ENCODE peak calls at places on chromosome 18, in ten cellular contexts. T is A549, Q is sigmoid colon, A is transverse colon, Y is thyroid gland, L is heart left ventricle, E is suprapubic skin, U is vagina, K is breast epithelium, D is tibial nerve. I is an unnamed sample.
A peak's percentile ranks its signal among the peaks of the same experiment; 100 is the strongest.

GRCh38 chr18:73791081-73791480 is 356.6 kb downstream of the FBXO15 start:
- DNase-seq in Y (no peak), K (no peak), T (no peak), D (no peak), Q (no peak), A (no peak), E (no peak), L (no peak), U (no peak), I (no peak)

GRCh38 chr18:3321133-3321812 is 59.3 kb downstream of the MYL12B start:
- DNase-seq in Q (no peak), L (no peak), A (no peak), Y (peak; percentile 40), T (peak; percentile 70), E (no peak), U (no peak), K (no peak), D (no peak), I (peak; percentile 88)

GRCh38 chr18:42969366-42969765 is 146.1 kb downstream of the RIT2 start:
- DNase-seq in Y (no peak), D (no peak), E (no peak), T (no peak), K (no peak), U (no peak), L (no peak), A (no peak), Q (no peak), I (no peak)

GRCh38 chr18:41323044-41323443 is 632.0 kb upstream of the PIK3C3 start:
- DNase-seq in Q (no peak), A (no peak), E (no peak), U (no peak), Y (no peak), L (no peak), T (no peak), D (no peak), K (no peak), I (no peak)

GRCh38 chr18:79899609-79900435 is 51.6 kb downstream of the SLC66A2 start:
- DNase-seq in K (no peak), U (no peak), A (peak; percentile 6), Q (peak; percentile 46), Y (no peak), E (peak; percentile 62), T (no peak), D (no peak), L (no peak), I (no peak)

GRCh38 chr18:49959176-49959575 is 145.8 kb upstream of the ACAA2 start:
- DNase-seq in L (no peak), A (no peak), U (no peak), K (no peak), T (no peak), Y (no peak), Q (no peak), E (no peak), D (no peak), I (no peak)

GRCh38 chr18:22113144-22113813 is 56.1 kb upstream of the GATA6 start:
- DNase-seq in Q (no peak), L (peak; percentile 77), E (no peak), A (peak; percentile 63), Y (peak; percentile 5), U (no peak), D (no peak), K (no peak), T (no peak), I (peak; percentile 85)

GRCh38 chr18:60162390-60162789 is 210.2 kb downstream of the MC4R start:
- DNase-seq in T (no peak), U (no peak), E (no peak), Y (no peak), Q (no peak), K (no peak), A (no peak), L (no peak), D (no peak), I (no peak)

GRCh38 chr18:62522510-62523254 is at the start of gene ZCCHC2:
- DNase-seq in D (peak; percentile 96), T (peak; percentile 96), K (peak; percentile 98), U (peak; percentile 99), Y (peak; percentile 97), L (peak; percentile 98), A (peak; percentile 99), E (peak; percentile 98), Q (peak; percentile 99), I (peak; percentile 97)
- TF ChIP-seq POLR2A in D (peak; percentile 83), T (peak; percentile 51), K (peak; percentile 73), U (peak; percentile 71), Y (peak; percentile 74), L (peak; percentile 78), A (peak; percentile 86), E (no peak), Q (peak; percentile 37), I (peak; percentile 49)

DNA sequence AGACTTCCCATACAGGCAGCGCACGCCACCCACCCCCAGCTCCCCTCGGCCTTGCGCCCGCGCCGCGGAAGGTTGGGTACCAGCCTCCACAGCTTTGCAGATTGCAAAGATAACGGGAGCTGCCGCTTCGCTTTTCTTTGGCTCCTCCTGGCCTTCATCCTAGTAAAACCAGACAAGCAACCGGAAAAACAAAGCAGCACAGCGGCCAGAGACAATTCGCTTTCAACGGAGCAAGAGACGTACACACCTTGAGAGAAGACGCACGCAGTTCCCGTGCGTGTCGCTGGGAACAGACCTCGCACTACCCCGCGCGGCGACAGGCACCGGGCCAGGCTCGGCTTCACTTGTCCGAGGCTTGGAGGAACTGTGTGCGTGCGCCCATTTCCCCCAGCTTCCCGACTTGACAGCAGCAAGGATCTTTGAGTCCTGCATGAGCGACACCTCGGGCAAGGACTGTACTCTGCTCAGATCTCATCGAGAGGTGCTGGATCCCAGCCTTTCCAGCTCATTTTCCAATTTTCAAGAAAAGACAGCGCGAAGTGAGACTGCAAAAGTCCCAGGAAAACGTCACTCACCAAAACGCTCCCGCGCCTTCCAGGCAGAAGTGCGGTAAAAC is 964 bp downstream of the ZBTB7C start:
- DNase-seq in T (no peak), Y (peak; percentile 57), Q (no peak), U (no peak), K (no peak), A (no peak), E (no peak), L (no peak), D (no peak), I (peak; percentile 60)
- H3K27ac ChIP-seq in T (peak overlapping the region; percentile 60), Y (peak overlapping the region; percentile 77), Q (no peak overlapping the region), U (peak overlapping the region; percentile 16), K (peak overlapping the region; percentile 88), A (no peak overlapping the region), E (no peak overlapping the region), L (no peak overlapping the region), D (peak overlapping the region; percentile 63), I (peak overlapping the region; percentile 79)

GRCh38 chr18:44795241-44795640 is 114.6 kb downstream of the SETBP1 start:
- DNase-seq in U (no peak), L (no peak), E (no peak), K (no peak), D (no peak), T (no peak), Q (no peak), Y (no peak), A (no peak), I (no peak)

GRCh38 chr18:44793685-44794084 is 113.0 kb downstream of the SETBP1 start:
- DNase-seq in A (no peak), L (no peak), D (no peak), E (no peak), U (no peak), Y (no peak), Q (no peak), K (no peak), T (no peak), I (no peak)

GRCh38 chr18:44799422-44800421 is 119.0 kb downstream of the SETBP1 start:
- DNase-seq in U (no peak), A (no peak), K (no peak), E (no peak), Y (no peak), Q (no peak), T (no peak), L (no peak), D (no peak), I (no peak)

GRCh38 chr18:44798433-44799048 is 117.9 kb downstream of the SETBP1 start:
- DNase-seq in Y (no peak), D (no peak), K (no peak), U (no peak), A (no peak), L (no peak), T (no peak), Q (no peak), E (no peak), I (no peak)

DNA sequence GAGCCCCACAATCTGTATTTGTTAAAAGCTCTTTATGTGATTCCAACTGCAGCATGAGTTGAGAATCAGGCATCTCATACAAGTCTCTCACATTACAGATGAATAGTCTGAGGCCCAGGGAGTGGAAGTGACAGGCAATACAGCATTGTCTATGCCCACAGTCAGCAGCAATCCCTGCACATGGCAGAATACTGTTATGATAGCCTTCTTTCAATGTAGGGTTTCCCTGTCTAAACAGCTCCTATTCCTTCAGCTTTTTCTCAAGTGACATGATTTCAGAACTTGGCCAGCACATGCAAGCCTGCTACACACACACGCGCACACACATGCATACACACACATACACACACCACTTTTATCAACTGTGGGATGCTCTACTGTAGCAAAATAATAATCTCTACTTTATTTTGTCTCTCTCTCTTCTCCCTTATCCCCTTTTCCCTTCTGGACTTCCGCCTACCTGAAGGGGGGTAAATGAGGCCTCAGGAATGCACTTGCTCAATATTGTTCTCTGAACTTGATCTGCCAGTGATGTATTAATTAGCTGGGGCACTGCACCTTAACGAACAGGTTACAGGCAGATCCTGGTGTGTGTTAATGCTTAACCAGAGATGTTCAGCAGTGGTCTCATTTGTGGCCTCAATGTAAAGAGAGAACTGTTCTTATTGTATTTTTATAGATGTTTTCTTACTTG is 116.0 kb downstream of the SETBP1 start:
- DNase-seq in U (no peak), L (no peak), Y (no peak), Q (no peak), T (no peak), D (no peak), K (no peak), E (no peak), A (no peak), I (no peak)
- H3K4me1 ChIP-seq in U (peaks cover 16% of the 10 kb centered on the region), L (peaks cover 23% of the 10 kb centered on the region), Y (peaks cover 16% of the 10 kb centered on the region), Q (peaks cover 66% of the 10 kb centered on the region), T (no peaks in the 10 kb centered on the region), D (peaks cover 12% of the 10 kb centered on the region), K (no peaks in the 10 kb centered on the region), E (peaks cover 7% of the 10 kb centered on the region), A (no peaks in the 10 kb centered on the region), I (no peaks in the 10 kb centered on the region)

GRCh38 chr18:56648307-56648706 is 2.9 kb upstream of the WDR7 start:
- DNase-seq in E (no peak), T (no peak), Y (no peak), A (no peak), L (no peak), D (no peak), K (no peak), Q (no peak), U (no peak), I (no peak)

GRCh38 chr18:56652802-56653201 is 1.6 kb downstream of the WDR7 start:
- DNase-seq in Y (no peak), T (no peak), E (no peak), Q (no peak), U (no peak), K (no peak), L (no peak), D (no peak), A (no peak), I (no peak)

GRCh38 chr18:56650056-56650455 is 1.1 kb upstream of the WDR7 start:
- DNase-seq in U (no peak), Y (no peak), E (no peak), L (no peak), D (no peak), T (no peak), K (no peak), A (no peak), Q (no peak), I (no peak)

GRCh38 chr18:56651771-56652092 is 573 bp downstream of the WDR7 start:
- DNase-seq in U (no peak), A (no peak), K (no peak), Q (no peak), L (no peak), T (no peak), E (no peak), Y (no peak), D (no peak), I (no peak)

GRCh38 chr18:56650944-56651770 is at the start of gene WDR7:
- DNase-seq in Y (peak; percentile 98), D (peak; percentile 94), T (peak; percentile 97), Q (peak; percentile 99), K (peak; percentile 95), E (peak; percentile 97), U (no peak), L (peak; percentile 96), A (peak; percentile 97), I (peak; percentile 97)
- TF ChIP-seq POLR2A in Y (no peak), D (no peak), T (no peak), Q (no peak), K (no peak), E (no peak), U (no peak), L (no peak), A (peak; percentile 44), I (peak; percentile 63)